ENCODE peak calls at places on chromosomes 7 and 10, in eight cellular contexts. M is sigmoid colon; O is SJSA1; R is A549; W is mammary epithelial cell; Q is naive thymus-derived CD4-positive, alpha-beta T cell; N is GM23248; Y is IMR-90. D is an unnamed sample.

GRCh38 chr7:131288446-131288845 is 39.2 kb upstream of the MKLN1 start:
- DNase-seq in N (no peak), W (no peak), Q (no peak), O (no peak), M (no peak), Y (no peak), R (no peak), D (no peak)

GRCh38 chr10:63166742-63167258 is 33.7 kb downstream of the NRBF2 start:
- DNase-seq in Q (peak; percentile 56), R (peak; percentile 84), O (no peak), N (peak; percentile 82), Y (peak; percentile 85), W (peak; percentile 59), M (no peak), D (peak; percentile 78)

GRCh38 chr7:43756368-43757072 is 2.0 kb upstream of the BLVRA start:
- DNase-seq in W (peak; percentile 59), Q (no peak), Y (peak; percentile 85), N (peak; percentile 85), M (no peak), O (no peak), R (no peak), D (no peak)

GRCh38 chr7:46791180-46791579 is 790.7 kb downstream of the TNS3 start:
- DNase-seq in R (no peak), N (no peak), M (no peak), W (no peak), Q (no peak), O (no peak), Y (no peak), D (no peak)

GRCh38 chr7:87231715-87232114 is 12.2 kb upstream of the TMEM243 start:
- DNase-seq in Q (no peak), N (no peak), W (no peak), O (no peak), M (no peak), R (no peak), Y (no peak), D (no peak)

GRCh38 chr10:61993676-61994401 is 92.3 kb downstream of the ARID5B start:
- DNase-seq in M (no peak), N (peak; percentile 59), W (no peak), Q (peak; percentile 25), R (no peak), Y (no peak), O (no peak), D (peak; percentile 58)

GRCh38 chr10:117796394-117796793 is 250.3 kb downstream of the RAB11FIP2 start:
- DNase-seq in W (no peak), R (no peak), O (no peak), M (no peak), N (no peak), Y (no peak), Q (no peak), D (no peak)

GRCh38 chr10:102646610-102647432 is 2.5 kb downstream of the TRIM8 start:
- DNase-seq in Y (peak; percentile 55), W (no peak), N (peak; percentile 69), M (no peak), O (no peak), Q (peak; percentile 37), R (no peak), D (peak; percentile 82)

GRCh38 chr7:2088801-2089200 is 143.9 kb downstream of the MAD1L1 start:
- DNase-seq in Y (no peak), M (no peak), O (no peak), Q (no peak), R (no peak), W (no peak), N (no peak), D (no peak)

GRCh38 chr7:111734955-111735660 is 172.8 kb upstream of the IMMP2L start:
- DNase-seq in Y (no peak), O (no peak), R (no peak), N (no peak), M (no peak), Q (no peak), W (no peak), D (no peak)

GRCh38 chr10:70367195-70367796 is 15.1 kb downstream of the LRRC20 start:
- DNase-seq in N (peak; percentile 80), O (peak; percentile 53), Q (no peak), R (peak; percentile 26), W (no peak), Y (peak; percentile 94), M (peak; percentile 46), D (no peak)

GRCh38 chr10:76624470-76624869 is 1013.1 kb downstream of the KCNMA1 start:
- DNase-seq in W (no peak), Q (no peak), Y (no peak), O (no peak), R (no peak), N (no peak), M (no peak), D (no peak)

GRCh38 chr10:119834188-119834587 is 38.5 kb downstream of the MCMBP start:
- DNase-seq in M (no peak), W (peak; percentile 64), R (no peak), Y (no peak), N (no peak), O (no peak), Q (no peak), D (no peak)

GRCh38 chr10:94274142-94274787 is 88.5 kb downstream of the NOC3L start:
- DNase-seq in Y (no peak), R (no peak), O (no peak), Q (no peak), W (no peak), M (peak; percentile 85), N (peak; percentile 8), D (peak; percentile 75)

GRCh38 chr10:101782811-101783735 is at the start of gene NPM3:
- DNase-seq in Q (peak; percentile 72), W (peak; percentile 63), Y (peak; percentile 70), N (peak; percentile 95), R (peak; percentile 81), O (peak; percentile 84), M (peak; percentile 91), D (peak; percentile 78)

GRCh38 chr10:15122477-15123030 is 25.4 kb downstream of the RPP38 start:
- DNase-seq in M (no peak), Q (no peak), R (no peak), O (peak; percentile 5), N (no peak), W (no peak), Y (no peak), D (no peak)
- H3K4me3 ChIP-seq in M (no peak overlapping the region), Q (no peak overlapping the region), R (no peak overlapping the region), O (no peak overlapping the region), N (no peak overlapping the region), W (no peak overlapping the region), Y (no peak overlapping the region), D (no peak overlapping the region)

GRCh38 chr10:89347706-89348457 is 20.1 kb downstream of the IFIT3 start:
- DNase-seq in M (no peak), Q (no peak), O (no peak), Y (no peak), R (no peak), N (no peak), W (no peak), D (no peak)

GRCh38 chr10:89351402-89352038 is 23.7 kb downstream of the IFIT3 start:
- DNase-seq in O (no peak), Y (peak; percentile 44), Q (no peak), R (no peak), W (no peak), M (no peak), N (peak; percentile 74), D (no peak)

GRCh38 chr10:89342219-89342966 is 14.6 kb downstream of the IFIT3 start:
- DNase-seq in O (no peak), W (peak; percentile 54), R (peak; percentile 81), Q (no peak), M (peak; percentile 80), Y (peak; percentile 84), N (peak; percentile 74), D (peak; percentile 84)

GRCh38 chr10:89348458-89348857 is 20.7 kb downstream of the IFIT3 start:
- DNase-seq in Y (no peak), N (no peak), W (no peak), M (no peak), O (no peak), Q (no peak), R (no peak), D (no peak)

GRCh38 chr10:89346264-89346971 is 18.6 kb downstream of the IFIT3 start:
- DNase-seq in O (no peak), M (no peak), Q (no peak), R (peak; percentile 42), W (peak; percentile 57), Y (peak; percentile 55), N (peak; percentile 57), D (no peak)
- H3K27ac ChIP-seq in O (no peak overlapping the region), M (peak overlapping the region; percentile 58), Q (no peak overlapping the region), R (peak overlapping the region; percentile 83), W (no peak overlapping the region), Y (no peak overlapping the region), N (no peak overlapping the region), D (no peak overlapping the region)

GRCh38 chr7:70734436-70734835 is 397.5 kb upstream of the GALNT17 start:
- DNase-seq in Y (no peak), N (peak; percentile 30), O (no peak), Q (no peak), M (no peak), R (no peak), W (no peak), D (no peak)

GRCh38 chr7:70735313-70735712 is 396.6 kb upstream of the GALNT17 start:
- DNase-seq in W (no peak), N (no peak), Y (no peak), O (no peak), M (no peak), Q (no peak), R (no peak), D (no peak)

GRCh38 chr7:70738080-70738479 is 393.9 kb upstream of the GALNT17 start:
- DNase-seq in R (peak; percentile 49), O (no peak), Q (no peak), M (no peak), W (peak; percentile 75), N (peak; percentile 74), Y (peak; percentile 49), D (peak; percentile 32)

GRCh38 chr7:70738486-70738885 is 393.5 kb upstream of the GALNT17 start:
- DNase-seq in M (no peak), Y (no peak), N (no peak), O (no peak), Q (no peak), W (no peak), R (no peak), D (no peak)

GRCh38 chr7:70736715-70737460 is 395.1 kb upstream of the GALNT17 start:
- DNase-seq in R (no peak), O (no peak), N (peak; percentile 72), M (no peak), Y (peak; percentile 89), W (peak; percentile 24), Q (no peak), D (peak; percentile 82)
- H3K4me3 ChIP-seq in R (peak overlapping the region; percentile 37), O (no peak overlapping the region), N (peak overlapping the region; percentile 62), M (no peak overlapping the region), Y (peak overlapping the region; percentile 44), W (peak overlapping the region; percentile 0), Q (no peak overlapping the region), D (no peak overlapping the region)

DNA sequence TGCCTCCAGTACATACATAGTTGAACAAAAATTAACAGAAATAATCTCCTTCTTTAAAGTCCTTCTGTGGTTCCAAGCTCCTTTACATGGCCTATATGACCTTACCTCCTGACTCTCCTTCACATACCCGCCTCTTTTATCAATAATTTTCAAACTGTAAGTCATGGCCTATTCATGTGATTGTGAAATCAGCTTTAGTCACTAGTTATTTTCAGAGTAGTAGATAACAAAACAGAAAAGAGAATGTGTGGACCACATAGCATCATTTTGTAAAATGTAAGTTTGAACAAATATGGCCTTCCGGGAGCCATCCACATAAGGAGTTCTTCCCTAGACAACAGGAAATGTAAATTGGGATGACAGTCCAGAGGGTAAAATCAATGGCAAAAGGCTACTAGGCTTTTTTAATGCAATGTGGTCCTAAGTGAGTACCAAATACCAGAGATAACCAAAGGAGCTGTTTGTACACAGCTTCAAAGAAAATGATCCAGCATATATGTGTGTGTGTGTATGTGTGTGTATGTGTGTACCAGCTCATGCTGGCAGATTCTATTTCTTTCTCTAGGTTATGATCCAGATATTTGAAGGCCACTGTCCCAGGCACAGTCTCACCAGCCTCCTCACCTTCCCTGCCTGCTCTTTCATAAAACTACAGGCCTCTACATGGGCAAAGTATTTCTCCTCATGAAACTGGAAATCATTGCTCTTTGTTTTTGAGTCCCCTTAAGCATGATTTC is 12.3 kb upstream of the FAM133B start:
- DNase-seq in N (peak; percentile 52), O (no peak), M (no peak), Y (peak; percentile 47), Q (no peak), W (no peak), R (no peak), D (no peak)
- H3K27ac ChIP-seq in N (no peak overlapping the region), O (no peak overlapping the region), M (no peak overlapping the region), Y (no peak overlapping the region), Q (no peak overlapping the region), W (no peak overlapping the region), R (no peak overlapping the region), D (no peak overlapping the region)